ENCODE peak calls at places on chromosomes 7 and 10, in seven cellular contexts. Y is NCI-H1105 treated with DMSO at 0.1 percent for 48 hours; B is amniotic epithelial cell; L is neural progenitor cell; R is cardiac muscle cell; G is kidney epithelial cell; V is stimulated activated naive CD4-positive, alpha-beta T cell. F is an unnamed sample.

GRCh38 chr10:131708225-131708624 is 192.6 kb upstream of the PPP2R2D start:
- DNase-seq in B (no peak), V (no peak), G (no peak), Y (no peak), R (no peak), L (no peak), F (no peak)

GRCh38 chr7:22426463-22427121 is 69.6 kb upstream of the RAPGEF5 start:
- DNase-seq in Y (no peak), L (no peak), V (no peak), R (no peak), B (no peak), G (no peak), F (no peak)

GRCh38 chr7:6271694-6272371 is 591 bp downstream of the CYTH3 start:
- DNase-seq in B (no peak), G (no peak), R (peak; percentile 35), V (peak; percentile 31), L (no peak), Y (peak; percentile 20), F (no peak)

GRCh38 chr10:33126118-33126517 is 168.1 kb upstream of the ITGB1 start:
- DNase-seq in B (peak; percentile 63), G (no peak), Y (no peak), L (no peak), V (no peak), R (no peak), F (no peak)

GRCh38 chr10:125247576-125247975 is 87.2 kb upstream of the CTBP2 start:
- DNase-seq in G (no peak), L (no peak), B (no peak), Y (no peak), R (no peak), V (no peak), F (no peak)

GRCh38 chr7:23012797-23013714 is 874 bp downstream of the HYCC1 start:
- DNase-seq in Y (peak; percentile 26), G (no peak), V (peak; percentile 24), R (peak; percentile 55), L (peak; percentile 61), B (peak; percentile 15), F (no peak)

GRCh38 chr10:132162590-132163277 is 24.0 kb upstream of the DPYSL4 start:
- DNase-seq in G (no peak), B (no peak), Y (no peak), L (no peak), R (no peak), V (no peak), F (no peak)

GRCh38 chr10:96387601-96388000 is 28.8 kb upstream of the OPALIN start:
- DNase-seq in B (no peak), R (no peak), G (no peak), V (no peak), L (no peak), Y (no peak), F (no peak)

GRCh38 chr10:73379064-73379748 is 20.5 kb upstream of the CFAP70 start:
- DNase-seq in R (no peak), B (no peak), Y (no peak), L (no peak), G (no peak), V (no peak), F (no peak)

F was measured in AG09309.